ENCODE peak calls at places on chromosomes 1 and 21, in four cellular contexts. D is kidney, L is fibroblast of lung, O is pancreas. H is an unnamed sample. For H3K4me1, the result is how much of the 10 kb centered on the place peaks cover.

GRCh38 chr1:89598450-89599331 is 34.2 kb upstream of the LRRC8C start:
- DNase-seq in D (no peak), L (no peak), O (no peak), H (no peak)

GRCh38 chr1:217562229-217562878 is 68.5 kb downstream of the GPATCH2 start:
- DNase-seq in D (no peak), L (peak), O (no peak), H (no peak)

GRCh38 chr21:42839271-42840231 is 39.8 kb downstream of the WDR4 start:
- DNase-seq in D (peak), L (no peak), O (peak), H (peak)

GRCh38 chr1:23916209-23917131 is 3.3 kb upstream of the CNR2 start:
- DNase-seq in D (no peak), L (peak), O (peak), H (peak)

GRCh38 chr21:27719226-27719625 is 752.3 kb upstream of the ADAMTS5 start:
- DNase-seq in D (no peak), L (no peak), O (no peak), H (no peak)

GRCh38 chr1:248618878-248619277 is 16.0 kb downstream of the OR2T11 start:
- DNase-seq in D (no peak), L (no peak), O (peak), H (peak)

GRCh38 chr1:89822999-89823628 is 2.3 kb downstream of the LRRC8D start:
- DNase-seq in D (no peak), L (no peak), O (no peak), H (no peak)

GRCh38 chr1:34690269-34690668 is 64.6 kb upstream of the GJB5 start:
- DNase-seq in D (no peak), L (no peak), O (no peak), H (no peak)

GRCh38 chr1:6489799-6490180 is 1.7 kb downstream of the PLEKHG5 start:
- DNase-seq in D (no peak), L (peak), O (peak), H (peak)

GRCh38 chr1:177948336-177948972 is 21.4 kb downstream of the SEC16B start:
- DNase-seq in D (no peak), L (peak), O (no peak), H (peak)

GRCh38 chr21:34795152-34796141 is 126.7 kb downstream of the CLIC6 start:
- DNase-seq in D (no peak), L (peak), O (no peak), H (peak)

GRCh38 chr1:196558424-196558823 is 49.8 kb downstream of the KCNT2 start:
- DNase-seq in D (no peak), L (peak), O (no peak), H (no peak)

GRCh38 chr1:32536117-32536516 is 3.1 kb upstream of the ZBTB8A start:
- DNase-seq in D (no peak), L (no peak), O (no peak), H (no peak)

GRCh38 chr1:9282436-9282955 is 10.2 kb upstream of the SPSB1 start:
- DNase-seq in D (peak), L (no peak), O (no peak), H (no peak)

DNA sequence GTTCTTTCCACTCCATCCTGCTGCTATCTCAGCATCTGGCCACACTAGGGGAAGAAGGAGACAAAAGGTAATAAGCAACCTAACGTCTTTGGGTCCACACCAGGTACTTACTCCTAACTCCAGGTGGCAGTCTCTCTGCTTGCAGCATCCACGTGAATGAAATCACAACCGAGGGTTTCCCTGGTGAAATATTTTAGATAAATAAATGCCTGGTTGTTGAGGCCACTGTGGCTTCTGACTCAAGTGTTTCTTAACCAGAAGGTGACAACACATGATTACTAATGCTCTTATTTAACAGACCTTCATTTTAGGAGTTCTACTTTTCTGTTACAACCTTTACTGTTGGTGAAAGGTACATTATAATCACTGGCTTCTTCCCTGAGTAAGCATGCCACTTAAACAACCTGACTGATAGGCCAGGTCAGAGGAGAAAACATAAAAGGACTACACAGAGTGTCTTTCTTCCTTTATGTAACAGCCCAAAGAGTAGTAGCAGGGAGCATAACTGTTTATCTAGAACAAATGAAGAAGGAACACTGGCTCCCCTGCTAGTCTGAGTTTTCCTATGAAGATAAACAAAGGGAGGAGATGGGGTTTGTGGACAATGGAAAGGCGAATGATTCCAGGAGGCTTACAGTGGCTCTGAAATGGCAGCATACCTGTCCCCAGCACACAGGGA is 59.9 kb downstream of the SYT6 start:
- DNase-seq in D (no peak), L (peak), O (no peak), H (no peak)
- TF ChIP-seq CTCF in D (no peak), L (no peak), O (no peak), H (no peak)

GRCh38 chr1:183595537-183595936 is 5.3 kb upstream of the NCF2 start:
- DNase-seq in D (no peak), L (no peak), O (no peak), H (no peak)

GRCh38 chr1:183590225-183591191 is at the start of gene NCF2:
- DNase-seq in D (no peak), L (no peak), O (no peak), H (no peak)

GRCh38 chr1:183589836-183590224 is 429 bp downstream of the NCF2 start:
- DNase-seq in D (no peak), L (no peak), O (no peak), H (no peak)

GRCh38 chr1:183593356-183593755 is 3.1 kb upstream of the NCF2 start:
- DNase-seq in D (no peak), L (no peak), O (no peak), H (no peak)

GRCh38 chr1:183592733-183593132 is 2.5 kb upstream of the NCF2 start:
- DNase-seq in D (no peak), L (no peak), O (no peak), H (no peak)
- H3K4me1 ChIP-seq in D (under half), L (under half), O (under half), H (under half)

DNA sequence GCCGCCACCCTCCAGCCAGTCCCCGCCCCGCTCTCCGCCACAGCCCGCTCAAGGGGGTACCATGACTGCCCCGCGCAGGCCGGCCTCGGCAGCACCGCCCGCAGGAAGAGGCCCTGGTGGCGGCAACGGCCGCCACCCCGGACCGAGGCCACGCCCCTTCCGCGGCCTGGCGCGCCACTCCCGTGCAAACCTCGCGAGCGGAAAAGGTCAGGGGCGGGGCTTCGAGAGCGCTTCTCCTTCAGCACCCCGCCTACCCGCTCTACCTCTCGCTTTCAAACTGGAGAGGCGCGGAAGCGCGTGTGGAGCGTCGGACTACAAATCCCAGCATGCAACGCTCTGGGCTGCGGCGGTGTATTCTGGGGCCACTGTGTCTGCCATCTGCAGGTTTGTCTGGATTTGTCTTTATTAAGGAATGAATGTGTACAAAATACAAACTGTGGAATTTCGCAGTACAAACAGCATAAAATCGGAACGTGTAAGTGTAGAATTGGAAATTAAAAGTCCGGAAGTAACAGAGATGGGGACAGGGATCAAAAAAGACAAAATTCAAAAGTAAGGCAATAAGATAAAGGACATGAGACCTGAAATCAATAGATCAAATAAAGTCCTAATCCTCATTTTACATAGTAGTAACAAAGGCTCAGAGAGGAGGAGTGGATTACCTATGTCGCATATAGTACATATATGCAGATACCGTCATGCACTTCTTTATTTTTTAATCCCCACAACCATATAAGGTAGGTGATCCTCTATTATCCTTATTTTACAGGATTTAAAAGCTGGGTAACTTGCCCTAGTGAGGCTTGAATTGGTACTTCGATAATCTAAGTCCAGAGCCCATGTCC is 464 bp upstream of the ADSS2 start:
- DNase-seq in D (peak), L (peak), O (peak), H (peak)
- H3K4me3 ChIP-seq in D (peak), L (peak), O (peak), H (peak)

GRCh38 chr1:21537511-21537931 is 28.3 kb downstream of the ALPL start:
- DNase-seq in D (peak), L (no peak), O (no peak), H (no peak)
- TF ChIP-seq CTCF in D (no peak), L (no peak), O (no peak), H (no peak)

DNA sequence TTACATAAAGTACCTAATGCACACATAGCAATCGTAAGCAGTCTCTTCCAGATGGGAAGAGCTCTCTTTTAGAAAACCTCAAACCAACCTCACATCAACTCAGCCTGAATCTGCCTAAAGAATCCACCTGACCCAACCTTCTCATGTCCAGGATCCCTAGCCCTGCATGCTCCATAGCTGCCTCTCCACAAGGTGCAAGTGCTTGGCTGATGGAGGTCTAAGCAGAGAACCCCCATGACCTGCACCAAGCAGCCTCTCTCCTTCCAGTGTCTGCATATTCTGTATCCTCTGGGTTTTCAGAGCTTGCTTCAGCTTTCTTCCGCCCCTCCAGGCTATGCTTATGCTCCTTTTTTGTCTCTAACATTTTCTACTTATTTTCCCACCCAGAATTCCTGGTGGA is 2.5 kb downstream of the LY9 start:
- DNase-seq in D (no peak), L (no peak), O (no peak), H (no peak)
- H3K4me1 ChIP-seq in D (under half), L (under half), O (under half), H (under half)

DNA sequence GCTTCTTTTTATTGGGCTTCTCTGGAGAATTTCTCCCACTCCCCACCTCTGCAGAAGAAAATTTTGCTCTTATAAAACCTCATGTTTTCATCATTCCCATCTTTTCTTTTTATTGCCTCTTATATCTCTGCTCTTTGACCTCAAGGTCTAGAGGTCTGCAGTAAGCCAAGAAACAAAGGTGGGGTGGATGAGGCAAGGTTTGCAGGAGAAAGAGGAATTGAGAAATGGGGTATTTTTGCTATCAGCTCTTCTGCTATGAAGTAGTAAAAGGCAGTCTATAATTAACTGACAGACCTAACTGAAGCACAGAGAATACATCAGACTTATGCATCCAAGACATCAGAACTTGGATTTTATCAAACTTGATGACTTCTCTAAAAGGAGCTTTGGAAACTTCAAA is 22.9 kb downstream of the SYT11 start:
- DNase-seq in D (no peak), L (no peak), O (no peak), H (no peak)
- H3K4me3 ChIP-seq in D (no peak), L (no peak), O (no peak), H (no peak)

GRCh38 chr1:233704882-233705723 is 91.2 kb downstream of the KCNK1 start:
- DNase-seq in D (no peak), L (no peak), O (no peak), H (no peak)

GRCh38 chr1:233704125-233704881 is 90.4 kb downstream of the KCNK1 start:
- DNase-seq in D (no peak), L (peak), O (no peak), H (no peak)

GRCh38 chr1:233695901-233696300 is 82.0 kb downstream of the KCNK1 start:
- DNase-seq in D (no peak), L (no peak), O (no peak), H (no peak)

GRCh38 chr1:233700338-233700737 is 86.4 kb downstream of the KCNK1 start:
- DNase-seq in D (no peak), L (no peak), O (no peak), H (no peak)
- TF ChIP-seq CTCF in D (no peak), L (no peak), O (no peak), H (no peak)

GRCh38 chr1:211352465-211352864 is 25.8 kb downstream of the TRAF5 start:
- DNase-seq in D (no peak), L (no peak), O (no peak), H (no peak)

GRCh38 chr1:211352985-211353515 is 26.4 kb downstream of the TRAF5 start:
- DNase-seq in D (no peak), L (no peak), O (no peak), H (peak)

GRCh38 chr1:211355873-211356272 is 29.2 kb downstream of the TRAF5 start:
- DNase-seq in D (no peak), L (no peak), O (no peak), H (no peak)

GRCh38 chr1:211356723-211357418 is 30.2 kb downstream of the TRAF5 start:
- DNase-seq in D (no peak), L (peak), O (no peak), H (no peak)

DNA sequence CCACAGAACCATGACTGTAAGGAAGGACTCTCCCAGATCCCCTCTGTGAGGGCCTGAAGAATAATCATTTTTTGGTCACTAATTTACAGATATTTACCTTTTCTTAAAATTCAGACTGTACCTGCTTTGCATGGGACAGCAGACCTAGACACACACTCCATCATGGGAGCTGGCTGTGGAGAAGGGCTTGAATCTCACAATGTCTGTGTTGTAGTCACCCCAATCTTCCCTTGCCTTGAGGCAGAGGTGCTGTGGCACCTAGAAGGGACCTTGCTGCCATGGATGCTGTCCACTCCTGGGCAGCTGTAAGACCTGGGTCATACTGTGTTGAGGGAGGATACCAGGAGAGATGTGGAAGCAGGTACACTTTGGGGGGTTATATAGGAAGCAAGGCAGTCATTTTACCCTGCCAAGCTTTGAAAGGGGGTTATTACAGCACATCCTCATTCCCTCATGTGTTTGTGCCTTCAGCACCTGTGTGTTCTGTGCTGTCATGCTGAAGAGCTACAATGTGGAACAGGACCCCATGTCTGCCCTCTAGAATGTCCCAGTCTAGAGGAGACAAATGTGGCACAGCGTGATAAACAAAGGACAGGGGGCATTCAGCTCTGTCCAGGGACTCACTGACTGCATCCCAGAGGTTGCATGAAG is 27.1 kb downstream of the TRAF5 start:
- DNase-seq in D (no peak), L (no peak), O (no peak), H (no peak)
- H3K4me1 ChIP-seq in D (under half), L (under half), O (under half), H (under half)

DNA sequence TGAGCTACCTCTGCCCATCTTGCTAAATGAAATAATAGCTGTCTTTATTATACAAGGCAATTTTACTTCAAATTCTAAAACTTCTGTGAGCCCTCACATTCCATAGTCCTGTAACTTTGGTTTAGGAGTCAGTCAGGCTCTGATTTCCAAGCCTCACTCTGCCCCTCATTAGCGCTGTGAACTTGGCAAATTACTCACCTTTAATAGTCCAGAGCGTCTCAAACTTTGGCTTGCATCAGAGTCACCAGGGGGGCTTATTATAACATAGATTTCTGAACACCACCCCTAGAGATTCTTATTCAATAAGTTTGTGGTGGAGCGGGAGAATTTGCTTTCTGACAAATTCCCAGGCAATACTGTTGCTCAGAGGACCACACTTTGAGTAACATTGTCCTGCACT is 126.2 kb upstream of the FGGY start:
- DNase-seq in D (no peak), L (no peak), O (no peak), H (no peak)
- H3K4me3 ChIP-seq in D (no peak), L (no peak), O (no peak), H (no peak)

GRCh38 chr1:22021061-22021460 is 19.6 kb downstream of the CELA3A start:
- DNase-seq in D (no peak), L (no peak), O (no peak), H (no peak)

GRCh38 chr1:22026924-22027289 is 25.4 kb downstream of the CELA3A start:
- DNase-seq in D (no peak), L (no peak), O (no peak), H (no peak)

GRCh38 chr1:22025368-22026154 is 24.1 kb downstream of the CELA3A start:
- DNase-seq in D (peak), L (peak), O (peak), H (peak)

GRCh38 chr1:22030057-22030456 is 22.5 kb upstream of the CDC42 start:
- DNase-seq in D (no peak), L (no peak), O (no peak), H (no peak)

DNA sequence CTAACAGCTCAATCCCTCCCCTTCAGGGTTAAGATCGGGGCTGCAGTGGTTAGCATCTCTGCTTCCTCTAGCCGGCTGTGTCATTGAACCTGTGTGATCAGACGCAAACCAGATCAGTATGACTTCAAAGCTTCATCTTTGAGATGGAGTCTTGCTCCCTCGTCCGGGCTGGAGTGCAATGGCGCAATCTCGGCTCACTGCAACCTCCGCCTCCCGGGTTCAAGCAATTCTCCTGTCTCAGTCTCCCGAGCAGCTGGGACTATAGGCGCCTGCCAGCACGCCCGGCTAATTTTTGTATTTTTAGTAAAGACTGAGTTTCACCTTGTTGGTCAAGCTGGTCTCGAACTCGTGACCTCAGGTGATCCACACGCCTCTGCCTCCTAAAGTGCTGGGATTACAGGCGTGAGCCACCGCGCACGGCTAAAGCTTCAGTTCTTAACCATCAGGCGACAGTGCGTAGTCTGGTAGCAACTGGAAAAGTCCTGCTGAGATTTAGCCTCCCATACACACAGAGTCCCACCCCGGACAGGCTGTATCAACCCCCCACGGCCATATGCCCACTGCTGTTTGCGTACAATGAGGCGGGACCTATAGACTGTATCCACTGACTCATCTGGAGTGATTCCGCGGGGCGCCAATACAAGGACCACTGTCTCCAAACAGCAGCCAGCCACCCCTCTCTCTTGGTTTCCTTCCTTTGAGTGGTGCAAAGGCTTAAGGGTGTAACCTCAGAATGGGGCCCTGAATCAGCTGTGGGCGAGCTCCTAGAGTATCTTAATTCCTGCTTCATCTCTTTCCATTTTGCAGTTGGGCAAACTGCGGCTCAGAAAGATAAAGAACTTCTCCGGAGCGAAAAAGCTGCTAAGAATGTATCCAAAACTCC is 23.3 kb downstream of the CELA3A start:
- DNase-seq in D (peak), L (peak), O (no peak), H (peak)
- TF ChIP-seq CTCF in D (no peak), L (peak), O (no peak), H (no peak)